ENCODE peak calls at places on chromosome 16, in ten cellular contexts. O, P, G, E, A, L, Y, D, V and Z are unnamed samples.
A peak's percentile ranks its signal among the peaks of the same experiment; 100 is the strongest.

GRCh38 chr16:50769-51591 is 2.4 kb downstream of the POLR3K start:
- DNase-seq in D (no peak), V (no peak), L (no peak), P (no peak), A (no peak), Y (no peak), O (no peak), G (no peak), E (no peak), Z (no peak)

GRCh38 chr16:21656795-21657768 is 4.7 kb upstream of the IGSF6 start:
- DNase-seq in E (peak; percentile 67), V (no peak), P (peak; percentile 79), G (no peak), L (peak; percentile 74), O (no peak), A (no peak), Y (no peak), D (peak; percentile 69), Z (peak; percentile 63)

GRCh38 chr16:2852731-2853507 is 5.1 kb downstream of the PRSS22 start:
- DNase-seq in E (no peak), L (no peak), Y (no peak), D (no peak), V (no peak), O (no peak), A (no peak), P (no peak), G (no peak), Z (no peak)

GRCh38 chr16:10511829-10512228 is 68.6 kb downstream of the EMP2 start:
- DNase-seq in E (no peak), V (no peak), G (no peak), O (no peak), Y (no peak), L (no peak), D (no peak), P (no peak), A (no peak), Z (no peak)

GRCh38 chr16:75280331-75280804 is 28.9 kb upstream of the BCAR1 start:
- DNase-seq in P (no peak), O (no peak), Y (no peak), D (no peak), L (no peak), E (no peak), V (no peak), A (no peak), G (no peak), Z (no peak)

GRCh38 chr16:27816561-27816960 is 247.0 kb downstream of the GSG1L start:
- DNase-seq in Y (no peak), O (no peak), E (no peak), A (no peak), L (no peak), V (no peak), D (no peak), G (no peak), P (no peak), Z (no peak)

GRCh38 chr16:25192096-25192495 is 24.7 kb upstream of the AQP8 start:
- DNase-seq in A (no peak), L (no peak), E (peak; percentile 19), O (peak; percentile 10), P (no peak), D (peak; percentile 27), G (no peak), V (no peak), Y (no peak), Z (peak; percentile 60)

GRCh38 chr16:77998350-77999023 is 23.9 kb upstream of the CLEC3A start:
- DNase-seq in P (no peak), Y (no peak), O (no peak), E (no peak), L (no peak), D (no peak), A (no peak), G (no peak), V (no peak), Z (no peak)

GRCh38 chr16:2061023-2061422 is 13.2 kb downstream of the TSC2 start:
- DNase-seq in E (no peak), P (no peak), L (no peak), V (no peak), Y (no peak), O (no peak), G (no peak), D (no peak), A (no peak), Z (no peak)

GRCh38 chr16:27520982-27521673 is 28.6 kb downstream of the GTF3C1 start:
- DNase-seq in L (peak; percentile 91), V (no peak), E (peak; percentile 63), Y (peak; percentile 75), A (no peak), G (peak; percentile 78), P (peak; percentile 62), D (no peak), O (no peak), Z (no peak)

GRCh38 chr16:89172171-89172900 is 788 bp downstream of the CDH15 start:
- DNase-seq in O (no peak), A (no peak), P (no peak), D (no peak), Y (no peak), E (no peak), G (no peak), V (no peak), L (no peak), Z (no peak)

GRCh38 chr16:20676268-20676828 is 21.1 kb downstream of the ACSM1 start:
- DNase-seq in V (no peak), E (no peak), G (no peak), A (no peak), L (peak; percentile 18), Y (no peak), P (no peak), D (no peak), O (no peak), Z (no peak)

GRCh38 chr16:30018731-30019158 is 4.3 kb upstream of the C16orf92 start:
- DNase-seq in D (no peak), V (no peak), O (no peak), A (no peak), L (no peak), P (peak; percentile 34), G (peak; percentile 0), E (peak; percentile 40), Y (no peak), Z (no peak)

GRCh38 chr16:88510091-88510719 is 57.1 kb downstream of the ZFPM1 start:
- DNase-seq in O (no peak), D (no peak), A (no peak), L (no peak), Y (no peak), E (no peak), P (no peak), V (no peak), G (no peak), Z (no peak)

GRCh38 chr16:66289986-66290385 is 76.5 kb upstream of the CDH5 start:
- DNase-seq in V (no peak), O (no peak), G (no peak), A (no peak), D (no peak), L (no peak), E (no peak), Y (no peak), P (no peak), Z (no peak)

GRCh38 chr16:84504420-84505248 is at the start of gene MEAK7:
- DNase-seq in D (peak; percentile 97), A (peak; percentile 99), E (peak; percentile 98), P (peak; percentile 99), Y (peak; percentile 99), G (peak; percentile 99), L (peak; percentile 98), V (peak; percentile 95), O (peak; percentile 77), Z (peak; percentile 98)

GRCh38 chr16:19436540-19436939 is 18.9 kb downstream of the TMC5 start:
- DNase-seq in D (no peak), L (no peak), V (no peak), G (no peak), O (no peak), E (no peak), A (no peak), Y (no peak), P (no peak), Z (no peak)

GRCh38 chr16:81491522-81492188 is 47.0 kb downstream of the CMIP start:
- DNase-seq in G (no peak), O (no peak), Y (no peak), D (peak; percentile 49), L (peak; percentile 47), V (no peak), A (no peak), E (peak; percentile 65), P (no peak), Z (peak; percentile 74)

GRCh38 chr16:88854306-88855111 is 2.2 kb downstream of the GALNS start:
- DNase-seq in P (no peak), E (no peak), V (no peak), Y (no peak), A (no peak), O (no peak), D (no peak), G (no peak), L (no peak), Z (no peak)

DNA sequence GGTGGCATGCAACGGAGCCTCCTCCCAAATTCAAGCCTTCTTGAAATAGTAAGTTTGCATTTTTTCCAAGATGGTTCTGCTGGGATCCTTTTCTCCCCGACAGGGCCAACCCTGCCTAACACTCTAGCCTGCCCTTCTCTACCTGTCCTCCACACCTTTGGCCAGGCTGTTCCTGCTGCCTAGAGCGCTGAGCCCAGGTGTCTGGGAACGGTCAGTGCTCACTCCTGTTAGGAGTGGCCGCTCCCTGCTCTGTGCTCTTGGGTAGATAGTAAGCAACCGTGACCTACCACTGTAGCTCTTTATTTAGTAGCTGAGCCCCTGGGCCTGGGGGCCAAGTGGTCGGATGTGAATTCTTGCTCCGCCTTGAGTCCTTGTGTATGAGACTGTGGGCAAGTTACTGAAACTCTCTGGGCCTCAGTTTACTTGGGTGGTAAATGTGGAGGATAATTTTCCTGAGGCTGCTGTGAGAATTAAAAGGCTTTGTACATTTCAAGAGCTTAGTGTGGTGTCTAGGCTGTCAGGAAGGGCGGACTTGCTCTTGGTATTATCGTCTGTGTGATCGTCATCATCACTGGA is 44.0 kb upstream of the GSE1 start:
- DNase-seq in Y (no peak), G (no peak), V (no peak), O (no peak), P (no peak), E (no peak), A (no peak), L (no peak), D (no peak), Z (no peak)
- H3K4me3 ChIP-seq in Y (no peak overlapping the region), G (no peak overlapping the region), V (no peak overlapping the region), O (no peak overlapping the region), P (no peak overlapping the region), E (no peak overlapping the region), A (no peak overlapping the region), L (no peak overlapping the region), D (no peak overlapping the region), Z (no peak overlapping the region)

GRCh38 chr16:49419016-49419415 is 45.4 kb downstream of the C16orf78 start:
- DNase-seq in A (no peak), V (no peak), G (no peak), O (no peak), E (no peak), P (no peak), Y (no peak), L (no peak), D (no peak), Z (no peak)
- TF ChIP-seq CTCF in A (no peak), V (no peak), G (no peak), O (no peak), E (no peak), P (no peak), Y (no peak), L (no peak), D (no peak), Z (no peak)

GRCh38 chr16:51407921-51408320 is 256.9 kb upstream of the SALL1 start:
- DNase-seq in Y (no peak), A (no peak), V (no peak), O (no peak), G (no peak), E (no peak), L (no peak), D (peak; percentile 51), P (no peak), Z (no peak)
- H3K4me3 ChIP-seq in Y (no peak overlapping the region), A (no peak overlapping the region), V (no peak overlapping the region), O (no peak overlapping the region), G (no peak overlapping the region), E (no peak overlapping the region), L (no peak overlapping the region), D (no peak overlapping the region), P (no peak overlapping the region), Z (no peak overlapping the region)

GRCh38 chr16:24036614-24037013 is 200.8 kb downstream of the PRKCB start:
- DNase-seq in A (no peak), D (peak; percentile 44), Y (no peak), E (peak; percentile 33), L (peak; percentile 59), V (no peak), P (peak; percentile 61), O (no peak), G (no peak), Z (peak; percentile 40)
- TF ChIP-seq CTCF in A (peak; percentile 59), D (peak; percentile 70), Y (peak; percentile 49), E (peak; percentile 72), L (peak; percentile 69), V (peak; percentile 68), P (peak; percentile 83), O (peak; percentile 75), G (peak; percentile 44), Z (peak; percentile 79)